ENCODE peak calls at places on chromosome 1, in five cellular contexts. P is GM23248, S is Karpas-422, C is mammary epithelial cell, L is kidney. B is an unnamed sample.
A peak's percentile ranks its signal among the peaks of the same experiment; 100 is the strongest.

GRCh38 chr1:13228343-13228781 is 2.4 kb upstream of the PRAMEF18 start:
- DNase-seq in C (no peak), L (no peak), P (peak; percentile 14), S (peak; percentile 82), B (peak; percentile 76)

GRCh38 chr1:84163123-84164038 is 19.3 kb downstream of the PRKACB start:
- DNase-seq in S (no peak), P (peak; percentile 23), L (no peak), C (no peak), B (no peak)

GRCh38 chr1:64248065-64248464 is 44.6 kb downstream of the UBE2U start:
- DNase-seq in C (no peak), S (no peak), L (no peak), P (no peak), B (no peak)

GRCh38 chr1:67019600-67020136 is 34.3 kb downstream of the SLC35D1 start:
- DNase-seq in C (peak; percentile 26), P (peak; percentile 68), S (no peak), L (no peak), B (no peak)

GRCh38 chr1:176515310-176515709 is 52.3 kb downstream of the PAPPA2 start:
- DNase-seq in P (peak; percentile 75), L (no peak), S (no peak), C (peak; percentile 91), B (no peak)

GRCh38 chr1:185200889-185201288 is 43.9 kb downstream of the SWT1 start:
- DNase-seq in C (no peak), S (no peak), L (no peak), P (no peak), B (peak; percentile 53)

GRCh38 chr1:43235451-43236121 is 34.2 kb upstream of the TMEM125 start:
- DNase-seq in P (no peak), C (no peak), L (no peak), S (no peak), B (no peak)

GRCh38 chr1:230107941-230108340 is 40.9 kb downstream of the GALNT2 start:
- DNase-seq in S (no peak), L (no peak), P (no peak), C (no peak), B (no peak)

GRCh38 chr1:157193702-157194391 is 55.7 kb upstream of the ETV3 start:
- DNase-seq in L (no peak), S (peak; percentile 85), P (peak; percentile 70), C (peak; percentile 63), B (peak; percentile 96)

GRCh38 chr1:234118911-234119310 is 214.4 kb downstream of the SLC35F3 start:
- DNase-seq in P (no peak), L (no peak), C (no peak), S (no peak), B (no peak)

GRCh38 chr1:94981574-94981973 is 54.7 kb upstream of the CNN3 start:
- DNase-seq in L (no peak), S (no peak), P (no peak), C (no peak), B (no peak)

GRCh38 chr1:70057500-70057899 is 147.9 kb downstream of the LRRC40 start:
- DNase-seq in P (peak; percentile 8), C (no peak), S (no peak), L (no peak), B (no peak)

GRCh38 chr1:97814121-97814520 is 106.7 kb downstream of the DPYD start:
- DNase-seq in S (no peak), P (peak; percentile 76), L (no peak), C (peak; percentile 62), B (no peak)

GRCh38 chr1:230868736-230869385 is 540 bp upstream of the C1orf198 start:
- DNase-seq in C (peak; percentile 33), S (peak; percentile 46), P (peak; percentile 68), L (peak; percentile 90), B (no peak)

GRCh38 chr1:95197616-95198252 is 36.3 kb upstream of the RWDD3 start:
- DNase-seq in P (peak; percentile 31), L (no peak), C (peak; percentile 78), S (no peak), B (no peak)

GRCh38 chr1:17829579-17829978 is 74.4 kb downstream of the ACTL8 start:
- DNase-seq in P (no peak), C (no peak), S (no peak), L (no peak), B (peak; percentile 20)

GRCh38 chr1:227428803-227429202 is 110.5 kb upstream of the CDC42BPA start:
- DNase-seq in L (peak; percentile 72), P (no peak), C (no peak), S (no peak), B (no peak)

GRCh38 chr1:65069186-65069585 is 78.8 kb upstream of the AK4 start:
- DNase-seq in L (no peak), S (no peak), C (no peak), P (no peak), B (no peak)

GRCh38 chr1:170146861-170147260 is 1.1 kb downstream of the NTMT2 start:
- DNase-seq in L (no peak), C (no peak), S (no peak), P (no peak), B (no peak)

GRCh38 chr1:176073524-176074157 is 133.4 kb downstream of the COP1 start:
- DNase-seq in P (peak; percentile 78), L (no peak), S (peak; percentile 90), C (peak; percentile 48), B (peak; percentile 71)

GRCh38 chr1:213070399-213070798 is 19.4 kb downstream of the RPS6KC1 start:
- DNase-seq in C (peak; percentile 49), P (peak; percentile 80), L (no peak), S (peak; percentile 60), B (no peak)

GRCh38 chr1:34086561-34086960 is 78.5 kb downstream of the CSMD2 start:
- DNase-seq in P (no peak), C (no peak), L (no peak), S (no peak), B (peak; percentile 15)
- H3K9ac ChIP-seq in P (no peak overlapping the region), C (no peak overlapping the region), L (no peak overlapping the region), S (no peak overlapping the region), B (no peak overlapping the region)

GRCh38 chr1:160798439-160798838 is 2.5 kb downstream of the LY9 start:
- DNase-seq in S (no peak), P (no peak), L (no peak), C (no peak), B (no peak)

GRCh38 chr1:160800645-160801408 is 4.9 kb downstream of the LY9 start:
- DNase-seq in P (no peak), C (no peak), S (no peak), L (no peak), B (no peak)

GRCh38 chr1:160799641-160800040 is 3.7 kb downstream of the LY9 start:
- DNase-seq in P (no peak), C (no peak), L (no peak), S (no peak), B (no peak)

GRCh38 chr1:160801836-160802580 is 6.0 kb downstream of the LY9 start:
- DNase-seq in L (no peak), P (no peak), C (no peak), S (no peak), B (no peak)

DNA sequence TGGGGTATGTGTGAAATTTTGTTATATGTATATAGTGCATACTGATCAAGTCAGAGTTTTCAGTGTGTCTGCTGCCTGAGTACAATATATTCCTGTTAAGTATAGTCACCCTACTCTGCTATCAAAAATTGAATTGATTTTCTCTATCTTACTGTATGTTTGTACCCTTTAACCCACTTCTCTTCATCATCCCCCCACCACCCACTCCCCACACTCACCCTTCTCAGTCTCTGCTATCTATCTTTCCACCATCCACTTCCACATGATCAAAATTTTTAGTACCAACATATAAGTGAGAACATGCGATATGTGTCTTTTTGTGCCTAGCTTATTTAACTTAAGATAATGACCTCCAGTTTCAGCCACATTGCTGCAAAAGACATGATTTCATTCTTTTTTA is 4.2 kb downstream of the LY9 start:
- DNase-seq in L (no peak), C (no peak), S (no peak), P (no peak), B (no peak)
- H3K9ac ChIP-seq in L (no peak overlapping the region), C (no peak overlapping the region), S (no peak overlapping the region), P (no peak overlapping the region), B (no peak overlapping the region)

DNA sequence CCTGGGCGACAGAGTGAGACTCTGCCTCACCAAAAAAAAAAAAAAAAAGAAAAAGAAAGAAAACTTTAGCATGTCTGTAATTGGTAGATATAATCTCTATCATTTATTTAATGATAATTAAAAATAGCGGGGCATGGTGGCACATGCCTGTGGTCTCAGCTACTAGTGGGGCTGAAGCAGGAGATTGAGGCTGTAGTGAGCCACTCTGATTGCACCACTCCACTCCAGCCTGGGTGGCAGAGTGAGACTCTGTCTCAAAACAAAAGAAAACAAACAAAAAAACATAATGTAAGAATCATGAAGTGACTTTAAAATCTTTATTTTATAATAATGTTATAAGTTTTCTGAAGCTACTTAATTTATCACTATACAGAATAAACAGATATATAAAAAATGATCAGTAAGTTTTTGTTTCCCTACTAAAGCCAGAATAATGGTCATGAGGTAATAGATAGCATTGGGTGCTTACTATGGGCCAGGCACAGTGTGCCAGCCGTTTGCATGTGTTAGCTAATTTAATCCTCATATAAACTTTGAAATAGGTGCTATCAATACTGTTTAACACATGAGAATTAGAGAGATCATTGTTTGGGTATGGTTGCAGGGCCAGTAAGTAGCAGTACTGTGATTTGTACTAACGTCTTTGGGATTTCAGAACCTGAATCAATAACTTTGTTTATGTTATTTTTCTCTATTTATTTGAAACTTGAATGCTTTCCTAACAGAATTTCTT is 23.8 kb downstream of the CLIC4 start:
- DNase-seq in P (peak; percentile 34), L (no peak), S (no peak), C (no peak), B (no peak)
- H3K9ac ChIP-seq in P (peak overlapping the region; percentile 16), L (no peak overlapping the region), S (no peak overlapping the region), C (no peak overlapping the region), B (no peak overlapping the region)

GRCh38 chr1:46369542-46370213 is 24.4 kb upstream of the FAAH start:
- DNase-seq in C (no peak), S (peak; percentile 59), L (no peak), P (peak; percentile 51), B (no peak)

GRCh38 chr1:46368781-46369180 is 25.3 kb upstream of the FAAH start:
- DNase-seq in S (peak; percentile 34), P (no peak), L (no peak), C (no peak), B (no peak)

GRCh38 chr1:46367072-46367471 is 26.5 kb downstream of the NSUN4 start:
- DNase-seq in S (no peak), P (no peak), C (no peak), L (no peak), B (no peak)

GRCh38 chr1:46372440-46372839 is 21.7 kb upstream of the FAAH start:
- DNase-seq in C (no peak), P (no peak), L (no peak), S (peak; percentile 14), B (no peak)

GRCh38 chr1:46370214-46370633 is 23.9 kb upstream of the FAAH start:
- DNase-seq in L (no peak), C (peak; percentile 80), P (peak; percentile 38), S (peak; percentile 76), B (no peak)
- H3K9ac ChIP-seq in L (no peak overlapping the region), C (no peak overlapping the region), P (no peak overlapping the region), S (peak overlapping the region; percentile 6), B (no peak overlapping the region)

B was measured in endodermal cell.